ENCODE peak calls at places on chromosomes 11 and 22, in nine cellular contexts. X is psoas muscle, T is lower lobe of right lung, A is OCI-LY7, L is fibroblast of lung, C is RWPE2, D is MM.1S, W is heart left ventricle, K is aorta. M is an unnamed sample.

GRCh38 chr11:12989428-12990242 is 19.5 kb upstream of the RASSF10 start:
- DNase-seq in K (no peak), T (no peak), C (no peak), L (no peak), D (no peak), W (no peak), A (no peak), X (no peak), M (no peak)

GRCh38 chr22:44205713-44206645 is 25.3 kb downstream of the PARVG start:
- DNase-seq in D (no peak), X (no peak), K (no peak), L (no peak), T (no peak), A (no peak), C (no peak), W (no peak), M (no peak)

GRCh38 chr22:44187652-44188230 is 7.0 kb downstream of the PARVG start:
- DNase-seq in L (no peak), K (no peak), T (no peak), X (peak; percentile 22), D (no peak), C (no peak), A (no peak), W (no peak), M (no peak)

GRCh38 chr11:33674035-33674814 is 26.4 kb downstream of the C11orf91 start:
- DNase-seq in W (no peak), A (no peak), L (no peak), X (no peak), T (no peak), C (no peak), K (no peak), D (no peak), M (peak; percentile 56)

GRCh38 chr22:36768141-36768540 is 7.8 kb downstream of the IFT27 start:
- DNase-seq in K (no peak), A (no peak), W (no peak), L (no peak), X (no peak), D (no peak), C (peak; percentile 14), T (no peak), M (no peak)

GRCh38 chr22:49838771-49839717 is 11.4 kb upstream of the BRD1 start:
- DNase-seq in T (peak; percentile 45), K (peak; percentile 46), C (no peak), L (no peak), W (no peak), A (no peak), D (no peak), X (peak; percentile 43), M (no peak)

GRCh38 chr11:101323997-101324396 is 194.4 kb upstream of the PGR start:
- DNase-seq in X (no peak), C (no peak), T (no peak), A (no peak), W (peak; percentile 27), L (no peak), D (no peak), K (no peak), M (no peak)

GRCh38 chr11:57483570-57483934 is 23.2 kb downstream of the RTN4RL2 start:
- DNase-seq in T (no peak), X (no peak), L (no peak), A (no peak), K (no peak), C (no peak), W (no peak), D (no peak), M (no peak)

GRCh38 chr22:29870574-29870973 is 12.4 kb upstream of the MTMR3 start:
- DNase-seq in W (no peak), X (no peak), T (no peak), K (no peak), C (no peak), A (no peak), D (no peak), L (no peak), M (no peak)

GRCh38 chr22:32708835-32709234 is 92.7 kb upstream of the TIMP3 start:
- DNase-seq in K (no peak), A (no peak), T (no peak), C (no peak), D (no peak), L (no peak), W (peak; percentile 43), X (peak; percentile 79), M (no peak)

GRCh38 chr22:31124811-31125465 is 2.2 kb downstream of the INPP5J start:
- DNase-seq in C (no peak), D (no peak), K (no peak), A (no peak), T (no peak), W (no peak), L (no peak), X (peak; percentile 42), M (no peak)

GRCh38 chr11:8250981-8251620 is 12.6 kb downstream of the LMO1 start:
- DNase-seq in X (peak; percentile 35), A (no peak), D (no peak), W (no peak), T (peak; percentile 15), K (no peak), L (no peak), C (no peak), M (no peak)

GRCh38 chr11:76083563-76084451 is 122.5 kb downstream of the WNT11 start:
- DNase-seq in L (peak; percentile 37), T (no peak), K (no peak), D (no peak), C (no peak), X (no peak), W (no peak), A (no peak), M (no peak)

GRCh38 chr11:23755769-23756168 is 741.1 kb upstream of the LUZP2 start:
- DNase-seq in A (no peak), T (no peak), K (no peak), C (no peak), W (no peak), L (peak; percentile 21), X (no peak), D (no peak), M (no peak)

GRCh38 chr22:40407021-40407761 is 36.8 kb downstream of the SGSM3 start:
- DNase-seq in W (no peak), D (no peak), A (no peak), K (no peak), T (peak; percentile 44), L (no peak), X (no peak), C (peak; percentile 53), M (no peak)

GRCh38 chr22:42365337-42365865 is 66.8 kb downstream of the NFAM1 start:
- DNase-seq in K (no peak), L (no peak), T (no peak), A (no peak), X (no peak), W (no peak), C (no peak), D (no peak), M (no peak)

GRCh38 chr11:10666556-10666955 is 27.0 kb downstream of the IRAG1 start:
- DNase-seq in T (no peak), C (no peak), L (peak; percentile 61), A (no peak), W (no peak), X (no peak), K (no peak), D (no peak), M (no peak)

DNA sequence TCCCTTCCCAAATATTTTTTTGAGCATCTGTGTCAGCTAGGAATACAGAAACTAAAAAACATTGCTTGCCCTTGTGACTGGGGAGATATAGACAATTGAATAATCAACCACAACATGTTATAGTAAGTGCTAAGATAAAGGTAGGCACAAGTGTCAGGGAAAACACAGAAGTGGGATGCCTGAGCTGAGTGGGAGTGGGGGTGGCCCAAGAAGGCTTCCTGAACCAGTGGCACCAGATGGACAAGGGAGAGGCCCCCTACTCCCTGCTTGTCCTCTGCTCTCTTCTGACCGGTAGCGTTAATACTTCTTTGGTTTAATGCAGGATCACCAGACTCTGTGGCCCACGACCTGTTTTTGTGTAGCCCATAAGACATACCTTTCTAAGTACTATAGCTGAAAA is 48.8 kb downstream of the PACS1 start:
- DNase-seq in A (no peak), X (no peak), L (no peak), K (no peak), C (no peak), T (no peak), D (no peak), W (no peak), M (no peak)
- H3K4me3 ChIP-seq in A (no peak overlapping the region), X (no peak overlapping the region), L (no peak overlapping the region), K (no peak overlapping the region), C (no peak overlapping the region), T (no peak overlapping the region), D (no peak overlapping the region), W (no peak overlapping the region), M (no peak overlapping the region)

GRCh38 chr11:123057604-123058305 is 4.2 kb downstream of the HSPA8 start:
- DNase-seq in C (no peak), W (no peak), K (no peak), X (no peak), A (no peak), L (no peak), D (no peak), T (no peak), M (no peak)
- H3K4me3 ChIP-seq in C (no peak overlapping the region), W (no peak overlapping the region), K (no peak overlapping the region), X (peak overlapping the region; percentile 91), A (peak overlapping the region; percentile 96), L (peak overlapping the region; percentile 98), D (peak overlapping the region; percentile 95), T (peak overlapping the region; percentile 12), M (no peak overlapping the region)

DNA sequence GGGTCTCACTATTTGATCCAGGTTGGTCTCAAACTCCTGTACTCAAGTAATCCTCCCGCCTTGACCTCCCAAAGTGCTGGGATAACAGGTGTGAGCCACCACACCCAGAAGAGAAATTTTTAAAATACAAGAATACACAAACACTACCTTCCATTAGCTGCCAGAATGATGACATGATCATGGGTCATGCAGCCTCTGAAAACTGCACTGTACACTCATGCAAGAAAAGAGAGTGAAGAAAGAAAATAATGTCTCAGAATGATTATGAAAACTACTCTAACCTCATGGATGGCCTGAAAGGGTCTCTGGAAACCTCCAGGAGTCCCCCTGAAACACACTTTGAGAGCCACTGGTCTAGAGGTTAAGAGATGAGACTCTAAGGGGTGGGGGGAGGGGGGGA is 18.8 kb downstream of the VPS37C start:
- DNase-seq in A (no peak), L (no peak), K (peak; percentile 2), X (no peak), D (no peak), W (no peak), T (no peak), C (no peak), M (no peak)
- H3K4me3 ChIP-seq in A (no peak overlapping the region), L (no peak overlapping the region), K (no peak overlapping the region), X (no peak overlapping the region), D (peak overlapping the region; percentile 11), W (no peak overlapping the region), T (no peak overlapping the region), C (no peak overlapping the region), M (no peak overlapping the region)

DNA sequence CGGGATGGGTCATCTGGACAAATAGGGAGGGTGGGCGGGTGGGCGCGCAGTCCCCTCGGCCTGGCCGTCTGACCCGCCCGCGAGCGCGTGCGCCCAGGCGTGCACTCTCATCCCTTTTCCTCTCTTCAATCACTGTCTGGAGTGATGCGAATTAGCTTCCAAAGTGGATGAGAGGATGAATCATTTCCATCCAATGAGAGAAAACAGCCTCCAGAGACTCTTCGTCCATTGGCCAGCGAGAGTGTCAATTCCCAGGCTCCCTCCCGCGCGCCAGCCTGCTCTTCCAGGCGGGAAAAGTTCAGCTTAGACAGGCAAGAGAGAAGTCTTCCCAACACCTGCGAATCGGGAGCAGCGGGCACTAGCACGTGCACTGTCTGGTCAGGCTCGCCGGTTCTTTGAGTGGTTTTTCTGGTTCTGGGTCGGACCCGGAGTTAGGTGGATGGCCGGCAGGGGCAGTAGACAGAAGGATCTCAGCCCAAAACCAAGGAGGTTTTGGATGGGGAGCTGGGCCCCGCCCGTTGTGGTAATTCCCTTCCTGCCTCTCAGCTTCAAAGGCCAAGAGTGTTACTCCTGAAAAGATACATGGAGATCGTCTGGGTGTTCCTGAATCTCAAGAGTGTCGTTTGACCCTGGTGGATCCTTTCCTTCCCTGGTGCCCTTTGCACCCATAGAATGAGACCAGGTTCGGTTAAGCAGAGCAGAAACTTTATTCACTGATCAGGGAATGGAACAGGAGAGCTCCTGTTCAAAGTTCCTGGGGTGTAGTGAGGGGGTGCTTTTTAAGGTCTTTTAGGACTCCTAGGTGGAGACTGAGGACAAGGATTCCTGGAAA is 33.4 kb upstream of the GLYATL1 start:
- DNase-seq in X (peak; percentile 73), D (no peak), T (no peak), L (peak; percentile 94), A (no peak), K (peak; percentile 55), C (no peak), W (peak; percentile 55), M (peak; percentile 80)
- H3K4me3 ChIP-seq in X (peak overlapping the region; percentile 47), D (no peak overlapping the region), T (peak overlapping the region; percentile 14), L (peak overlapping the region; percentile 71), A (no peak overlapping the region), K (no peak overlapping the region), C (no peak overlapping the region), W (peak overlapping the region; percentile 49), M (peak overlapping the region; percentile 66)

M was measured in skeletal muscle cell.